ENCODE peak calls at places on chromosomes 1 and 21, in four cellular contexts. One of them, this sample, is unnamed.

GRCh38 chr1:25167269-25168192 is 64.8 kb downstream of the SYF2 start:
- DNase-seq in H1: peak; percentile 43
- DNase-seq in mesendoderm: no peak
- DNase-seq in trophoblast cell: no peak
- DNase-seq in this sample: no peak

GRCh38 chr21:41651830-41652229 is 115.0 kb downstream of the RIPK4 start:
- DNase-seq in H1: no peak
- DNase-seq in mesendoderm: no peak
- DNase-seq in trophoblast cell: no peak
- DNase-seq in this sample: no peak

GRCh38 chr1:208646431-208646830 is 402.2 kb upstream of the PLXNA2 start:
- DNase-seq in H1: no peak
- DNase-seq in mesendoderm: no peak
- DNase-seq in trophoblast cell: no peak
- DNase-seq in this sample: no peak

GRCh38 chr1:41245659-41246058 is 3.6 kb upstream of the SCMH1 start:
- DNase-seq in H1: no peak
- DNase-seq in mesendoderm: no peak
- DNase-seq in trophoblast cell: no peak
- DNase-seq in this sample: no peak

GRCh38 chr1:89993541-89993940 is 1.4 kb upstream of the ZNF326 start:
- DNase-seq in H1: no peak
- DNase-seq in mesendoderm: no peak
- DNase-seq in trophoblast cell: no peak
- DNase-seq in this sample: no peak

GRCh38 chr21:37717534-37717933 is 198.7 kb downstream of the KCNJ6 start:
- DNase-seq in H1: no peak
- DNase-seq in mesendoderm: no peak
- DNase-seq in trophoblast cell: no peak
- DNase-seq in this sample: no peak

GRCh38 chr1:56074357-56074717 is 505.0 kb downstream of the PLPP3 start:
- DNase-seq in H1: no peak
- DNase-seq in mesendoderm: no peak
- DNase-seq in trophoblast cell: no peak
- DNase-seq in this sample: no peak

GRCh38 chr1:209389258-209389657 is 194.3 kb upstream of the CAMK1G start:
- DNase-seq in H1: no peak
- DNase-seq in mesendoderm: peak; percentile 60
- DNase-seq in trophoblast cell: peak; percentile 79
- DNase-seq in this sample: no peak

GRCh38 chr1:3504151-3504822 is 49.8 kb downstream of the ARHGEF16 start:
- DNase-seq in H1: no peak
- DNase-seq in mesendoderm: no peak
- DNase-seq in trophoblast cell: peak; percentile 63
- DNase-seq in this sample: no peak

GRCh38 chr1:167714851-167715652 is 6.7 kb upstream of the MPZL1 start:
- DNase-seq in H1: peak; percentile 95
- DNase-seq in mesendoderm: peak; percentile 88
- DNase-seq in trophoblast cell: peak; percentile 97
- DNase-seq in this sample: peak; percentile 85

GRCh38 chr1:32275424-32275823 is 16.5 kb upstream of the HDAC1 start:
- DNase-seq in H1: no peak
- DNase-seq in mesendoderm: peak; percentile 27
- DNase-seq in trophoblast cell: peak; percentile 29
- DNase-seq in this sample: peak; percentile 65

GRCh38 chr1:178267646-178268094 is 173.8 kb downstream of the RASAL2 start:
- DNase-seq in H1: no peak
- DNase-seq in mesendoderm: peak; percentile 96
- DNase-seq in trophoblast cell: peak; percentile 84
- DNase-seq in this sample: peak; percentile 75

GRCh38 chr1:194069168-194069830 is 882.9 kb upstream of the B3GALT2 start:
- DNase-seq in H1: no peak
- DNase-seq in mesendoderm: no peak
- DNase-seq in trophoblast cell: no peak
- DNase-seq in this sample: no peak

GRCh38 chr1:229241390-229241789 is 29.5 kb upstream of the RAB4A start:
- DNase-seq in H1: peak; percentile 23
- DNase-seq in mesendoderm: no peak
- DNase-seq in trophoblast cell: no peak
- DNase-seq in this sample: no peak

GRCh38 chr1:198667796-198668195 is 29.0 kb downstream of the PTPRC start:
- DNase-seq in H1: no peak
- DNase-seq in mesendoderm: no peak
- DNase-seq in trophoblast cell: peak; percentile 41
- DNase-seq in this sample: no peak

GRCh38 chr1:76055987-76056386 is 18.6 kb upstream of the ST6GALNAC3 start:
- DNase-seq in H1: no peak
- DNase-seq in mesendoderm: no peak
- DNase-seq in trophoblast cell: no peak
- DNase-seq in this sample: peak; percentile 34

GRCh38 chr21:42401164-42401563 is 2.5 kb upstream of the UBASH3A start:
- DNase-seq in H1: no peak
- DNase-seq in mesendoderm: peak; percentile 37
- DNase-seq in trophoblast cell: no peak
- DNase-seq in this sample: no peak

GRCh38 chr1:86616433-86616832 is 69.6 kb downstream of the CLCA4 start:
- DNase-seq in H1: no peak
- DNase-seq in mesendoderm: no peak
- DNase-seq in trophoblast cell: no peak
- DNase-seq in this sample: no peak

GRCh38 chr21:15850645-15851044 is 120.9 kb downstream of the USP25 start:
- DNase-seq in H1: no peak
- DNase-seq in mesendoderm: no peak
- DNase-seq in trophoblast cell: peak; percentile 28
- DNase-seq in this sample: no peak

GRCh38 chr1:204791453-204792366 is 79.0 kb upstream of the NFASC start:
- DNase-seq in H1: peak; percentile 95
- DNase-seq in mesendoderm: peak; percentile 91
- DNase-seq in trophoblast cell: peak; percentile 88
- DNase-seq in this sample: peak; percentile 92

GRCh38 chr1:65431111-65431705 is 10.7 kb downstream of the LEPR start:
- DNase-seq in H1: no peak
- DNase-seq in mesendoderm: peak; percentile 51
- DNase-seq in trophoblast cell: peak; percentile 51
- DNase-seq in this sample: no peak

GRCh38 chr1:41486053-41486891 is 1.8 kb upstream of the EDN2 start:
- DNase-seq in H1: no peak
- DNase-seq in mesendoderm: peak; percentile 95
- DNase-seq in trophoblast cell: peak; percentile 91
- DNase-seq in this sample: no peak

GRCh38 chr1:214933375-214933774 is 149.2 kb upstream of the KCNK2 start:
- DNase-seq in H1: no peak
- DNase-seq in mesendoderm: no peak
- DNase-seq in trophoblast cell: no peak
- DNase-seq in this sample: no peak

GRCh38 chr1:44616991-44617702 is 57.1 kb downstream of the TMEM53 start:
- DNase-seq in H1: peak; percentile 69
- DNase-seq in mesendoderm: peak; percentile 13
- DNase-seq in trophoblast cell: no peak
- DNase-seq in this sample: no peak

GRCh38 chr1:179082308-179083030 is 599 bp downstream of the TOR3A start:
- DNase-seq in H1: peak; percentile 69
- DNase-seq in mesendoderm: no peak
- DNase-seq in trophoblast cell: peak; percentile 38
- DNase-seq in this sample: peak; percentile 63

GRCh38 chr1:240998024-240998423 is 359.0 kb downstream of the RGS7 start:
- DNase-seq in H1: no peak
- DNase-seq in mesendoderm: no peak
- DNase-seq in trophoblast cell: no peak
- DNase-seq in this sample: no peak

GRCh38 chr1:235041201-235041600 is 87.4 kb downstream of the TOMM20 start:
- DNase-seq in H1: no peak
- DNase-seq in mesendoderm: no peak
- DNase-seq in trophoblast cell: no peak
- DNase-seq in this sample: no peak

GRCh38 chr1:201019321-201019977 is 4.1 kb downstream of the KIF21B start:
- DNase-seq in H1: no peak
- DNase-seq in mesendoderm: peak; percentile 55
- DNase-seq in trophoblast cell: peak; percentile 19
- DNase-seq in this sample: no peak

GRCh38 chr1:175376194-175376593 is 183.6 kb upstream of the KIAA0040 start:
- DNase-seq in H1: no peak
- DNase-seq in mesendoderm: peak; percentile 60
- DNase-seq in trophoblast cell: peak; percentile 32
- DNase-seq in this sample: peak; percentile 36

GRCh38 chr21:44871576-44872265 is 1.8 kb downstream of the PTTG1IP start:
- DNase-seq in H1: no peak
- DNase-seq in mesendoderm: no peak
- DNase-seq in trophoblast cell: peak; percentile 48
- DNase-seq in this sample: no peak

GRCh38 chr1:179017383-179018326 is 8.0 kb upstream of the FAM20B start:
- DNase-seq in H1: no peak
- DNase-seq in mesendoderm: no peak
- DNase-seq in trophoblast cell: peak; percentile 42
- DNase-seq in this sample: no peak

GRCh38 chr1:204296431-204296988 is 63.2 kb downstream of the PLEKHA6 start:
- DNase-seq in H1: no peak
- DNase-seq in mesendoderm: no peak
- DNase-seq in trophoblast cell: no peak
- DNase-seq in this sample: no peak

GRCh38 chr1:245092638-245092976 is 62.2 kb upstream of the KIF26B start:
- DNase-seq in H1: no peak
- DNase-seq in mesendoderm: no peak
- DNase-seq in trophoblast cell: no peak
- DNase-seq in this sample: no peak

GRCh38 chr21:33854604-33855003 is 61.0 kb downstream of the ATP5PO start:
- DNase-seq in H1: no peak
- DNase-seq in mesendoderm: peak; percentile 42
- DNase-seq in trophoblast cell: no peak
- DNase-seq in this sample: no peak

GRCh38 chr1:21638531-21639341 is 30.4 kb downstream of the RAP1GAP start:
- DNase-seq in H1: no peak
- DNase-seq in mesendoderm: peak; percentile 86
- DNase-seq in trophoblast cell: peak; percentile 48
- DNase-seq in this sample: no peak

GRCh38 chr21:26719750-26720149 is 125.5 kb downstream of the ADAMTS1 start:
- DNase-seq in H1: no peak
- DNase-seq in mesendoderm: no peak
- DNase-seq in trophoblast cell: peak; percentile 22
- DNase-seq in this sample: no peak

GRCh38 chr1:95230256-95230655 is 3.8 kb upstream of the RWDD3 start:
- DNase-seq in H1: no peak
- DNase-seq in mesendoderm: no peak
- DNase-seq in trophoblast cell: no peak
- DNase-seq in this sample: no peak

GRCh38 chr1:206798384-206798996 is 26.2 kb upstream of the IL10 start:
- DNase-seq in H1: no peak
- DNase-seq in mesendoderm: no peak
- DNase-seq in trophoblast cell: no peak
- DNase-seq in this sample: no peak

GRCh38 chr1:77534456-77534855 is 148.0 kb downstream of the ZZZ3 start:
- DNase-seq in H1: no peak
- DNase-seq in mesendoderm: no peak
- DNase-seq in trophoblast cell: no peak
- DNase-seq in this sample: no peak
- H4K8ac ChIP-seq in H1: no peak overlapping the region
- H4K8ac ChIP-seq in mesendoderm: no peak overlapping the region
- H4K8ac ChIP-seq in trophoblast cell: no peak overlapping the region
- H4K8ac ChIP-seq in this sample: no peak overlapping the region

GRCh38 chr1:8721681-8722324 is 95.6 kb downstream of the RERE start:
- DNase-seq in H1: no peak
- DNase-seq in mesendoderm: no peak
- DNase-seq in trophoblast cell: peak; percentile 66
- DNase-seq in this sample: no peak

GRCh38 chr1:8718878-8719361 is 98.5 kb downstream of the RERE start:
- DNase-seq in H1: no peak
- DNase-seq in mesendoderm: no peak
- DNase-seq in trophoblast cell: no peak
- DNase-seq in this sample: no peak

GRCh38 chr1:8723010-8723409 is 94.4 kb downstream of the RERE start:
- DNase-seq in H1: no peak
- DNase-seq in mesendoderm: no peak
- DNase-seq in trophoblast cell: no peak
- DNase-seq in this sample: no peak

GRCh38 chr1:8717148-8717547 is 100.3 kb downstream of the RERE start:
- DNase-seq in H1: no peak
- DNase-seq in mesendoderm: no peak
- DNase-seq in trophoblast cell: no peak
- DNase-seq in this sample: no peak

DNA sequence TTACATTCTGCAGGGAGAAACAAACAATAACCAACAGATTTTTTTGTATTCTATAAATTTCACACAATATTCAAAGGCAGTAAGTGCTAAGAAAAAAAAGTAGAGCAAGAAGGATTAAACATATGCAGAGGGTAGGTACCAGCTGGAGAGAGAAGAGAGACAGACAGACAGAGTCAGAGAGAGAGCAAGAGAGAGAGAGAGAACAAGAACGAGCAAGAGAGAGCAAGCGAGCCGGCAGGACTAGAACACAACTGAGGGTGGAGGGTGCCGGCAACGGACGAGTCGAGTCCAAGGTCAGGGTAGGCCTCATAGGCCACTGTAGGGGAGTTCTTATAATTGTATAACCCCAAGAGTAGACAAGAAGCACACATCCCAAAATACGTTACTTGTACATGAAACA is 97.1 kb downstream of the RERE start:
- DNase-seq in H1: no peak
- DNase-seq in mesendoderm: no peak
- DNase-seq in trophoblast cell: no peak
- DNase-seq in this sample: no peak
- H3K79me2 ChIP-seq in H1: no peaks in the 10 kb centered on the region
- H3K79me2 ChIP-seq in mesendoderm: peaks cover 13% of the 10 kb centered on the region
- H3K79me2 ChIP-seq in trophoblast cell: no peaks in the 10 kb centered on the region
- H3K79me2 ChIP-seq in this sample: peaks cover 4% of the 10 kb centered on the region

DNA sequence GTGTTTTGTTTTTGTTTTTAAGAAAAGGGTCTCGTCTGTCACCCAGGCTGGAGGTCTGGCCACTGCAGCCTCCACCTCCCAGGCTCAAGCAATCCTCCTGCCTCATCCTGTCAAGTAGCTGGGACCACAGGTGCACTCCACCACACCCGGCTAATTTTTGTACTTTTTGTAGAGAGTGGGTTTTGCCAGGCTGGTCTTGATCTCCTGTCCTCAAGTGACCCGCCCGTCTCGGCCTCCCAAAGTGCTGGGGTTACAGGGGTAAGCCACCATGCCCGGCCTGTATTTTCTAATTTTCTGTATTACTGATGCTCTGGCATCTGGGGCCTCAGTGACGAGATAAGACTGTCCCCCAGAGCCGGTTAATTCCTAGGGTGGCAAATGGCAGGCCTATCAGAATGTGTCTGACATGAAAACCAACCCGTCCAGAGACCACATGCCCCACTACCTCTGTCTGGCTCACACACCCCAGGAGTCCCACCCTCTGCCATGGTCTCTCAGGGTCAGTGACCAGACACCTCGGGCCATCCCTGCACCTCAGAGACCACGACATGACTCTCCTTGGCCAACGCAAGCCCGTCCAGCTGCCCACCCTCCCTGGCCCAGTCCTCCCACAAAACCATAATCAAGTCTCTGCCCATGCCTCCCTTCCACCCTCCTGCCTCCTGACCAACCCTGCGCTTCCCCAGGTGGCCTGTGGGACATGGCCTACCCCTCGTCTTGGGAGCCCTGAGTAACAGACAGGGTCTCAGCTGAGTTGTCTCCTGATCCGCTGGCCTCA is 12.5 kb downstream of the NPHP4 start:
- DNase-seq in H1: no peak
- DNase-seq in mesendoderm: no peak
- DNase-seq in trophoblast cell: no peak
- DNase-seq in this sample: peak; percentile 17
- H4K8ac ChIP-seq in H1: peak overlapping the region; percentile 63
- H4K8ac ChIP-seq in mesendoderm: no peak overlapping the region
- H4K8ac ChIP-seq in trophoblast cell: no peak overlapping the region
- H4K8ac ChIP-seq in this sample: no peak overlapping the region

GRCh38 chr1:51255331-51255730 is 19.3 kb downstream of the RNF11 start:
- DNase-seq in H1: no peak
- DNase-seq in mesendoderm: no peak
- DNase-seq in trophoblast cell: no peak
- DNase-seq in this sample: no peak
- H3K79me2 ChIP-seq in H1: no peaks in the 10 kb centered on the region
- H3K79me2 ChIP-seq in mesendoderm: peaks cover 28% of the 10 kb centered on the region
- H3K79me2 ChIP-seq in trophoblast cell: peaks cover 6% of the 10 kb centered on the region
- H3K79me2 ChIP-seq in this sample: no peaks in the 10 kb centered on the region